ENCODE peak calls at places on chromosomes 12 and 14, in six cellular contexts. P, G, C, S, N and K are unnamed samples.

GRCh38 chr12:69039881-69040280 is 106.9 kb upstream of the CPM start:
- DNase-seq in C (no peak), P (no peak), G (no peak), N (no peak), S (no peak), K (no peak)

GRCh38 chr12:6180300-6181051 is 19.7 kb upstream of the CD9 start:
- DNase-seq in N (no peak), S (peak), P (peak), C (peak), G (no peak), K (peak)

GRCh38 chr14:68628605-68629310 is 164.1 kb downstream of the ZFP36L1 start:
- DNase-seq in C (peak), P (peak), G (peak), S (no peak), N (no peak), K (peak)

GRCh38 chr14:50795127-50795526 is 35.8 kb downstream of the NIN start:
- DNase-seq in N (no peak), G (no peak), P (no peak), S (no peak), C (no peak), K (no peak)

GRCh38 chr14:64705406-64706118 is 1.3 kb downstream of the PLEKHG3 start:
- DNase-seq in S (peak), P (no peak), C (no peak), N (no peak), G (no peak), K (no peak)

GRCh38 chr12:53194973-53195372 is 12.1 kb downstream of the ITGB7 start:
- DNase-seq in S (no peak), N (no peak), G (no peak), P (no peak), C (no peak), K (no peak)

GRCh38 chr14:69527635-69528034 is 43.1 kb downstream of the PLEKHD1 start:
- DNase-seq in G (no peak), P (no peak), N (no peak), S (no peak), C (no peak), K (no peak)

GRCh38 chr14:99430491-99430890 is 50.2 kb downstream of the SETD3 start:
- DNase-seq in S (no peak), P (no peak), G (no peak), N (no peak), C (no peak), K (peak)

GRCh38 chr12:58981961-58982360 is 61.7 kb upstream of the LRIG3 start:
- DNase-seq in S (no peak), P (no peak), C (no peak), N (no peak), G (no peak), K (no peak)

GRCh38 chr14:74562515-74563232 is 49.4 kb downstream of the LTBP2 start:
- DNase-seq in S (no peak), G (no peak), P (no peak), C (peak), N (no peak), K (peak)

GRCh38 chr14:96502621-96503251 is 554 bp downstream of the PAPOLA start:
- DNase-seq in G (no peak), S (no peak), N (peak), C (no peak), P (no peak), K (peak)

GRCh38 chr12:4278582-4278939 is 5.0 kb downstream of the CCND2 start:
- DNase-seq in P (no peak), C (peak), G (no peak), N (peak), S (no peak), K (no peak)

GRCh38 chr14:85533821-85534271 is 3.9 kb downstream of the FLRT2 start:
- DNase-seq in P (no peak), S (peak), N (no peak), C (no peak), G (no peak), K (no peak)

GRCh38 chr12:48542300-48542928 is 17.0 kb downstream of the OR8S1 start:
- DNase-seq in S (no peak), N (peak), C (no peak), P (no peak), G (peak), K (peak)

GRCh38 chr12:109462868-109463692 is 14.0 kb downstream of the KCTD10 start:
- DNase-seq in G (no peak), P (peak), S (peak), N (no peak), C (no peak), K (peak)
- H3K4me3 ChIP-seq in G (no peak), P (peak), S (no peak), N (no peak), C (no peak), K (no peak)

GRCh38 chr14:106842687-106843086 is 1316.3 kb downstream of the TMEM121 start:
- DNase-seq in G (no peak), S (no peak), P (no peak), C (peak), N (no peak), K (no peak)
- H3K4me3 ChIP-seq in G (no peak), S (no peak), P (no peak), C (no peak), N (no peak), K (no peak)

GRCh38 chr12:122064780-122065588 is 13.6 kb upstream of the MLXIP start:
- DNase-seq in S (peak), G (no peak), P (peak), C (no peak), N (no peak), K (peak)
- H3K4me3 ChIP-seq in S (peak), G (no peak), P (peak), C (no peak), N (no peak), K (no peak)

GRCh38 chr14:101825797-101826196 is 64.3 kb downstream of the PPP2R5C start:
- DNase-seq in N (no peak), G (no peak), P (no peak), C (no peak), S (no peak), K (no peak)
- H3K4me3 ChIP-seq in N (no peak), G (peak), P (no peak), C (no peak), S (no peak), K (no peak)

DNA sequence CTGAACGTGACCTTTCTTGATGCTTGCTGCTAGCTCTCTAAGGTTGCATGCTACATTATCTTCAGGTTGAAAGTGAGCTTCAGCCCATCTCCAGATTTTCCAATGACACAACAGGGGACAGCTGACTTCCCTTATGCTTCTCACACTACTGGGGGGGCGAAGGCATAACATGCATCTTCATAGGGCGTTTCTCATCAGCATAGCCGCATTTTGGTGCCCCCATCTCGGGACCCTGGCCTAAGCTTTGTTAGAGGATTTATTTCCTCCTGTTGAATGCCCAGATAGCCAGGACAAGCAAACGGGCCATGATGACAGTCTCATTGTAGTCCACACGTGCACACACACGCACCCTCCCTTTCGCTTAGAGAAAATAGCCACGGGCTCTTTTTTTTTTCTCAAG is 30.7 kb downstream of the SSPN start:
- DNase-seq in P (no peak), G (no peak), C (no peak), N (no peak), S (no peak), K (no peak)
- H3K4me3 ChIP-seq in P (no peak), G (no peak), C (no peak), N (no peak), S (no peak), K (no peak)

GRCh38 chr12:46460682-46461215 is 88.2 kb upstream of the SLC38A2 start:
- DNase-seq in N (no peak), P (no peak), S (no peak), G (no peak), C (no peak), K (no peak)

GRCh38 chr12:46458500-46459106 is 86.0 kb upstream of the SLC38A2 start:
- DNase-seq in S (no peak), C (no peak), G (no peak), N (no peak), P (no peak), K (no peak)

GRCh38 chr12:46459111-46459510 is 86.5 kb upstream of the SLC38A2 start:
- DNase-seq in S (no peak), G (no peak), C (no peak), N (no peak), P (no peak), K (peak)

GRCh38 chr12:46461459-46461858 is 88.9 kb upstream of the SLC38A2 start:
- DNase-seq in G (no peak), P (no peak), N (no peak), S (no peak), C (no peak), K (no peak)

DNA sequence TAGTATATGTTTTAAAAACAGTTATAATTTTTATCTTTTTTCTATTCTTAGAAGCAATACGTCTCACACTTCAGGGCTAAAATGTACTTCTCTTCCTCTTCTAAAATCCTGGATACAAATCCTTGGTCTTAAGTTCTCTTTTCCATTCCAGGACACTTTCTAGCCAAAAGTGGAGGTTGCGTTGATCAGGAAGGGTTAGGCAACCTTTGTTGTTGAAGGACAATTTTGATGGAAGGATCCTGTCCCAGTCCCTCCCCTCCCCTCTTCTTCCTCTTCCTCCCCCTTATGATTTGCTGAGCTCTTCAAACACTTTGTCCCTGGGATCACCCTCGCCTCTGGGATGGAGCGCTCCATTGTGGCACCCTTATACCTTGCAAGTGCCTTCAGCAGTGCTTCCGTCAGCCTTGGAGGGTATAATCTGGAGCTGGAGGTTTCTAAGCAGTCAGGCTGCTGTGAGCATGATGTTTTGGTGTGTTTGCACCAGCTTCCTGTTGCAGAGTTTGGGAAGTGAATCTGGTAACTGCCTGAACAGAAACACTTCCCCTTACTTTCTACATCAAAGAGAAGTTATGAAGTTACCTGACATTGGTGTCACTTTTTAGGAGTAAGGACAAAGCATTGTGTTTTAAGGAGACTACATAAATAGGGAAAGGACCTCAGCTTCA is 87.4 kb upstream of the SLC38A2 start:
- DNase-seq in C (no peak), G (no peak), P (no peak), S (no peak), N (peak), K (no peak)
- H3K4me3 ChIP-seq in C (no peak), G (no peak), P (no peak), S (no peak), N (peak), K (no peak)

GRCh38 chr14:94933411-94933964 is 163.6 kb upstream of the GSC start:
- DNase-seq in G (no peak), P (no peak), S (no peak), C (no peak), N (no peak), K (no peak)

GRCh38 chr14:94938016-94938415 is 168.1 kb upstream of the GSC start:
- DNase-seq in P (no peak), G (no peak), S (no peak), N (no peak), C (no peak), K (no peak)

GRCh38 chr14:94935901-94936300 is 166.0 kb upstream of the GSC start:
- DNase-seq in S (no peak), G (no peak), C (no peak), N (no peak), P (no peak), K (no peak)

GRCh38 chr14:94936411-94936892 is 166.5 kb upstream of the GSC start:
- DNase-seq in P (no peak), G (no peak), C (no peak), S (peak), N (no peak), K (no peak)

GRCh38 chr14:94936901-94937321 is 167.0 kb upstream of the GSC start:
- DNase-seq in N (no peak), S (peak), G (no peak), P (no peak), C (no peak), K (no peak)
- H3K4me3 ChIP-seq in N (no peak), S (peak), G (no peak), P (no peak), C (no peak), K (no peak)

GRCh38 chr14:62077676-62078261 is 315.5 kb downstream of the SNAPC1 start:
- DNase-seq in S (no peak), P (no peak), N (no peak), C (no peak), G (peak), K (no peak)
- H3K4me3 ChIP-seq in S (no peak), P (no peak), N (no peak), C (no peak), G (no peak), K (no peak)

GRCh38 chr12:96205909-96206308 is 11.7 kb downstream of the ELK3 start:
- DNase-seq in S (no peak), C (no peak), P (no peak), G (peak), N (no peak), K (no peak)
- H3K4me3 ChIP-seq in S (no peak), C (no peak), P (no peak), G (peak), N (no peak), K (no peak)